ENCODE peak calls at places on chromosomes 4 and X, in six cellular contexts. O, Q, P, G, M and Y are unnamed samples.

GRCh38 chr4:71406459-71406963 is 67.7 kb downstream of the SLC4A4 start:
- DNase-seq in M (no peak), P (peak; percentile 17), Q (no peak), G (no peak), O (peak; percentile 11), Y (no peak)

GRCh38 chrX:46506076-46506475 is 39.1 kb downstream of the ZNF674 start:
- DNase-seq in G (no peak), P (no peak), O (no peak), Q (no peak), M (no peak), Y (no peak)

GRCh38 chrX:111624169-111624568 is 56.8 kb upstream of the ALG13 start:
- DNase-seq in M (no peak), Q (no peak), O (no peak), G (no peak), P (no peak), Y (no peak)

GRCh38 chrX:15418707-15419181 is 34.5 kb upstream of the VEGFD start:
- DNase-seq in M (no peak), O (no peak), G (no peak), P (no peak), Q (no peak), Y (no peak)

GRCh38 chr4:75639124-75639695 is 8.9 kb upstream of the CDKL2 start:
- DNase-seq in O (no peak), P (no peak), G (no peak), Q (no peak), M (no peak), Y (no peak)

GRCh38 chrX:9700555-9700954 is 65.1 kb downstream of the GPR143 start:
- DNase-seq in Q (no peak), G (no peak), M (no peak), P (no peak), O (no peak), Y (no peak)

GRCh38 chrX:34332336-34332735 is 200.2 kb upstream of the FAM47A start:
- DNase-seq in Q (no peak), P (no peak), G (no peak), O (peak; percentile 1), M (no peak), Y (no peak)

GRCh38 chr4:47109379-47109778 is 78.0 kb downstream of the GABRB1 start:
- DNase-seq in M (no peak), G (no peak), P (no peak), Q (no peak), O (no peak), Y (no peak)

GRCh38 chr4:178205826-178206225 is 763.6 kb upstream of the AGA start:
- DNase-seq in O (no peak), Q (no peak), G (no peak), P (no peak), M (no peak), Y (no peak)

GRCh38 chr4:4492161-4492847 is 49.5 kb downstream of the STX18 start:
- DNase-seq in M (no peak), O (peak; percentile 51), G (no peak), P (peak; percentile 19), Q (no peak), Y (no peak)

GRCh38 chrX:42615161-42615563 is 162.8 kb downstream of the PPP1R2C start:
- DNase-seq in O (peak; percentile 5), P (no peak), G (no peak), M (no peak), Q (no peak), Y (peak; percentile 68)

GRCh38 chr4:177308125-177308524 is 1.5 kb upstream of the NEIL3 start:
- DNase-seq in Q (no peak), M (no peak), O (peak; percentile 53), P (peak; percentile 83), G (no peak), Y (no peak)

GRCh38 chr4:15691346-15692140 is 9.9 kb downstream of the FAM200B start:
- DNase-seq in O (peak; percentile 66), Q (no peak), M (no peak), G (no peak), P (peak; percentile 48), Y (no peak)